ENCODE peak calls at places on chromosomes 13 and 19, in seven cellular contexts. C, R, W, G, K, D and I are unnamed samples.

GRCh38 chr13:101520672-101521071 is 68.2 kb downstream of the ITGBL1 start:
- DNase-seq in D (peak; percentile 68), W (no peak), R (peak; percentile 43), K (peak; percentile 86), G (no peak), C (no peak), I (no peak)

GRCh38 chr13:98976338-98976737 is 1.5 kb downstream of the DOCK9 start:
- DNase-seq in K (peak; percentile 53), W (no peak), R (no peak), G (no peak), C (no peak), D (no peak), I (no peak)

GRCh38 chr19:53103141-53103902 is at the start of gene ZNF160:
- DNase-seq in D (peak; percentile 99), G (peak; percentile 99), R (peak; percentile 99), K (peak; percentile 94), C (peak; percentile 99), W (peak; percentile 98), I (peak; percentile 84)

GRCh38 chr19:16899566-16900075 is 10.8 kb downstream of the F2RL3 start:
- DNase-seq in R (peak; percentile 65), G (no peak), C (no peak), W (peak; percentile 26), D (peak; percentile 60), K (no peak), I (peak; percentile 44)

GRCh38 chr19:38650911-38651584 is 3.6 kb downstream of the ACTN4 start:
- DNase-seq in G (no peak), C (no peak), K (peak; percentile 60), D (peak; percentile 71), W (no peak), R (no peak), I (no peak)

GRCh38 chr13:110593430-110594130 is 21.8 kb upstream of the NAXD start:
- DNase-seq in C (no peak), W (no peak), D (peak; percentile 72), G (no peak), K (peak; percentile 57), R (peak; percentile 27), I (no peak)

GRCh38 chr13:49867834-49868233 is 68.3 kb downstream of the SPRYD7 start:
- DNase-seq in W (no peak), C (no peak), K (no peak), D (no peak), G (no peak), R (no peak), I (no peak)

GRCh38 chr13:80389073-80390038 is 48.4 kb upstream of the SPRY2 start:
- DNase-seq in W (no peak), R (no peak), D (no peak), K (no peak), C (no peak), G (no peak), I (no peak)

GRCh38 chr19:10230904-10231623 is at the start of gene S1PR2:
- DNase-seq in D (peak; percentile 59), K (peak; percentile 75), G (peak; percentile 84), R (peak; percentile 80), W (peak; percentile 71), C (peak; percentile 91), I (peak; percentile 71)

GRCh38 chr19:57914517-57914916 is 1.9 kb downstream of the ZNF417 start:
- DNase-seq in W (no peak), C (no peak), K (no peak), R (no peak), G (no peak), D (no peak), I (no peak)

GRCh38 chr19:49106648-49107135 is 7.5 kb upstream of the LIN7B start:
- DNase-seq in W (peak; percentile 59), C (peak; percentile 78), R (peak; percentile 77), D (peak; percentile 57), G (no peak), K (peak; percentile 45), I (peak; percentile 71)

GRCh38 chr19:4523306-4524110 is 5.2 kb upstream of the PLIN4 start:
- DNase-seq in R (peak; percentile 43), G (peak; percentile 67), K (peak; percentile 10), C (peak; percentile 83), D (peak; percentile 61), W (peak; percentile 45), I (peak; percentile 62)

GRCh38 chr13:41554626-41555386 is 97.5 kb downstream of the RGCC start:
- DNase-seq in W (no peak), K (no peak), G (no peak), C (no peak), D (no peak), R (peak; percentile 75), I (no peak)

GRCh38 chr19:4473708-4474503 is 1.8 kb downstream of the HDGFL2 start:
- DNase-seq in C (no peak), K (no peak), W (no peak), R (no peak), D (no peak), G (no peak), I (no peak)

GRCh38 chr13:48775804-48776203 is 122.1 kb downstream of the CYSLTR2 start:
- DNase-seq in G (no peak), W (no peak), C (no peak), K (peak; percentile 97), D (peak; percentile 67), R (no peak), I (no peak)

GRCh38 chr19:9362905-9363304 is at the start of gene ZNF177:
- DNase-seq in D (no peak), K (no peak), R (peak; percentile 13), C (no peak), W (no peak), G (no peak), I (no peak)

GRCh38 chr13:31209172-31209818 is 9.5 kb downstream of the B3GLCT start:
- DNase-seq in G (no peak), D (no peak), R (peak; percentile 47), C (no peak), W (peak; percentile 22), K (peak; percentile 36), I (no peak)

GRCh38 chr19:10687518-10688288 is 13.5 kb upstream of the QTRT1 start:
- DNase-seq in C (no peak), D (no peak), W (no peak), K (no peak), G (no peak), R (no peak), I (no peak)

GRCh38 chr13:113803409-113804016 is 44.5 kb downstream of the TMEM255B start:
- DNase-seq in R (no peak), C (peak; percentile 55), W (no peak), D (no peak), G (peak; percentile 28), K (no peak), I (no peak)

GRCh38 chr13:80604094-80604493 is 263.2 kb upstream of the SPRY2 start:
- DNase-seq in D (peak; percentile 4), C (no peak), R (no peak), G (no peak), K (no peak), W (no peak), I (no peak)

GRCh38 chr19:34596115-34596514 is 80.8 kb downstream of the SCGB2B2 start:
- DNase-seq in D (no peak), K (no peak), C (no peak), R (no peak), G (no peak), W (no peak), I (no peak)

GRCh38 chr13:90232291-90232690 is 1115.2 kb upstream of the MIR17HG start:
- DNase-seq in K (no peak), D (no peak), G (no peak), R (no peak), C (no peak), W (no peak), I (no peak)

GRCh38 chr19:14089412-14089661 is 1.2 kb downstream of the SAMD1 start:
- DNase-seq in G (no peak), R (no peak), D (peak; percentile 21), K (no peak), W (no peak), C (no peak), I (no peak)
- TF ChIP-seq CTCF in G (no peak), R (peak; percentile 51), D (peak; percentile 39), K (peak; percentile 19), W (no peak), C (peak; percentile 18), I (no peak)

DNA sequence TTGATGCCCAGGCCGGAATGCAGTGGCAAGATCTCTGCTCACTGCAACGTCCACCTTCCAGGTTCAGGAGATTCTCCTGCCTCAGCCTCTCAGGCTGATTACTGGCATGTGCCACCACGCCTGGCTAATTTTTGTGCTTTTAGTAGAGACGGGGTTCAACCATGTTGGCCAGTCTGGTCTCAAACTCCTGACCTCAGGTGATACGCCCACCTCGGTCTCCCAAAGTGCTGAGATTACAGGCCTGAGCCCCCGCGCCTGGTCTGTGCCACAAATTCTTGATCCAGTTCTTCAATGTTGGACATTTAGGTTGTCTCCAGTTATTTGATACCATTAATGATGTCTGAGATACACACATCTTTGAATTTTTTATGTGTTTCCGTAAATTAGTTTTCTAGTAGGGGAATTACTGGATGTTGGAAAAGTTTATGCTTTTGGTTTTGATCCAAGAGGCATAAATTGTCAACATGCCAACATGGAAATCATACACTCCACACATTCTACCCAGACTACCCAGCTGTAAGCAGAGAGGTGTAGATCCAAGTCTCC is 525 bp upstream of the COG3 start:
- DNase-seq in D (no peak), R (no peak), K (no peak), G (no peak), C (no peak), W (peak; percentile 32), I (no peak)
- TF ChIP-seq CTCF in D (no peak), R (peak; percentile 70), K (no peak), G (peak; percentile 30), C (peak; percentile 54), W (peak; percentile 88), I (no peak)

DNA sequence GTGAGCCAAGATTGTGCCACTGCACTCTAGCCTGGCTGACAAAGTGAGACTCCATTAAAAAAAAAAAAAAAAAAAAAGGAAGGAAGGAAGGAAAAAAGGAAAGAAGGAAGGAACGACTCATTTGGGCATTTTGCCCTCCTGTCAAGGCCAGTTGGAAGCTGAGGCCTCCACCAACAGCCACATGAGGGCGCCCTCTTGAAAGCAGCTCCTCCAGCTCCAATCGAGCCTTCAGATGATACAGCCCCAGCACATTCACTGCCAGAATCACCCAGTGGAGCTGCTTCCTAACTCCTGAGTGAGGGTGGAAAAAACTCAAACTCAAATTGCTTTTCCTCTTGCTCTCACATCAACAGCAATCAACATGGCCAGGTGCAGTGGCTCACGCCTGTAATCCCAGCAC is 40.9 kb downstream of the GNG7 start:
- DNase-seq in C (no peak), K (no peak), G (no peak), D (peak; percentile 7), R (peak; percentile 60), W (no peak), I (no peak)
- TF ChIP-seq CTCF in C (peak; percentile 11), K (peak; percentile 9), G (no peak), D (peak; percentile 35), R (no peak), W (no peak), I (no peak)

DNA sequence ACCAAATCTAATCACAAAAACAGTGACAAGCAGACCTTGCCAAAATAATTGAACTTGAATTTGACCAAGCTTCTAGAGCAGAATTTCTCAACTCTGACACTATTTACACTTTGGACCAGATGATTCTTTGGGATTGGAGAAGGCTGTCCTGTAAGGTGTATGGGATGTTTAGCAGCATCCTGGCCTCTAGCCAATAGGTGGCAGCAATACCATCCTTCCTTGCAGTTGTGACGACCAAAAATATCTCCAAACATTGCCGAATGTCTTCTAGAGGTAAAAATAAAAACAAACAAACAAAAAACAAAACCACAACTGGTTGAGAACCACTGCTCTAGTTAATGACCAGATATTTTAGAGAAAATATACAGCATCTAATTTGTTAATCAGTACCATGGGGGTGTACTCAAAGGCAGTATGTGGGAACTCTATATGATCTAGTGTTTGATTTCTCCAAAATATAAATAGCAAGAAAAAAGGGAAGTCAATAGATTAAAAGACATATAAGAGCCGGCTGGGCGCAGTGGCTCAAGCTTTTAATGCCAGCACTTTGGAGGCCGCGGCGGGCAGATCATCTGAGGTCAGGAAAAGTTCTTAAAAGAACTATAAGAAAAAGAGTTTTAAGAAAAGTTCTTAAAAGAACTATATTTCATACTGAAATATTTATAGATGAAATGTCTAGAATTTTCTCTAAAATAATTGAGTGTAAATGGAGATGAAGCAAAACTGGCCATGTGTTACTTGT is 60.9 kb upstream of the ZNF527 start:
- DNase-seq in K (no peak), C (no peak), W (no peak), R (peak; percentile 41), D (no peak), G (no peak), I (no peak)
- TF ChIP-seq CTCF in K (no peak), C (no peak), W (no peak), R (peak; percentile 60), D (no peak), G (no peak), I (no peak)